ENCODE peak calls at places on chromosome 2, in five cellular contexts. One of them, this sample, is unnamed.

GRCh38 chr2:174362949-174363348 is 28.2 kb downstream of the SP9 start:
- DNase-seq in fibroblast of villous mesenchyme: no peak
- DNase-seq in astrocyte: no peak
- DNase-seq in left ventricle myocardium inferior: no peak
- DNase-seq in hepatocyte: no peak
- DNase-seq in this sample: no peak

GRCh38 chr2:46014911-46015654 is 282.1 kb upstream of the EPAS1 start:
- DNase-seq in hepatocyte: no peak
- DNase-seq in fibroblast of villous mesenchyme: peak
- DNase-seq in astrocyte: peak
- DNase-seq in left ventricle myocardium inferior: no peak
- DNase-seq in this sample: no peak

GRCh38 chr2:203446071-203446481 is 89.0 kb downstream of the RAPH1 start:
- DNase-seq in hepatocyte: no peak
- DNase-seq in astrocyte: peak
- DNase-seq in left ventricle myocardium inferior: no peak
- DNase-seq in fibroblast of villous mesenchyme: peak
- DNase-seq in this sample: no peak

GRCh38 chr2:70887550-70888229 is 48.0 kb upstream of the ATP6V1B1 start:
- DNase-seq in fibroblast of villous mesenchyme: no peak
- DNase-seq in left ventricle myocardium inferior: no peak
- DNase-seq in astrocyte: no peak
- DNase-seq in hepatocyte: peak
- DNase-seq in this sample: peak

GRCh38 chr2:79327460-79327859 is 167.9 kb upstream of the REG3A start:
- DNase-seq in astrocyte: no peak
- DNase-seq in fibroblast of villous mesenchyme: no peak
- DNase-seq in left ventricle myocardium inferior: no peak
- DNase-seq in hepatocyte: no peak
- DNase-seq in this sample: no peak

GRCh38 chr2:175621847-175622246 is 380.2 kb downstream of the LNPK start:
- DNase-seq in astrocyte: no peak
- DNase-seq in left ventricle myocardium inferior: no peak
- DNase-seq in hepatocyte: no peak
- DNase-seq in fibroblast of villous mesenchyme: no peak
- DNase-seq in this sample: no peak

GRCh38 chr2:1816414-1816911 is 72.1 kb upstream of the PXDN start:
- DNase-seq in hepatocyte: no peak
- DNase-seq in astrocyte: peak
- DNase-seq in fibroblast of villous mesenchyme: peak
- DNase-seq in left ventricle myocardium inferior: peak
- DNase-seq in this sample: peak

GRCh38 chr2:164661349-164661748 is 40.1 kb upstream of the GRB14 start:
- DNase-seq in astrocyte: peak
- DNase-seq in fibroblast of villous mesenchyme: peak
- DNase-seq in left ventricle myocardium inferior: no peak
- DNase-seq in hepatocyte: no peak
- DNase-seq in this sample: no peak

GRCh38 chr2:155223781-155224406 is 525.4 kb downstream of the KCNJ3 start:
- DNase-seq in left ventricle myocardium inferior: no peak
- DNase-seq in fibroblast of villous mesenchyme: peak
- DNase-seq in hepatocyte: peak
- DNase-seq in astrocyte: no peak
- DNase-seq in this sample: no peak

GRCh38 chr2:184877909-184878308 is 279.6 kb downstream of the ZNF804A start:
- DNase-seq in hepatocyte: no peak
- DNase-seq in astrocyte: peak
- DNase-seq in left ventricle myocardium inferior: no peak
- DNase-seq in fibroblast of villous mesenchyme: no peak
- DNase-seq in this sample: no peak

GRCh38 chr2:118065015-118065666 is 23.1 kb upstream of the INSIG2 start:
- DNase-seq in astrocyte: no peak
- DNase-seq in hepatocyte: no peak
- DNase-seq in left ventricle myocardium inferior: no peak
- DNase-seq in fibroblast of villous mesenchyme: no peak
- DNase-seq in this sample: no peak

GRCh38 chr2:54226224-54226623 is 29.8 kb downstream of the TSPYL6 start:
- DNase-seq in astrocyte: no peak
- DNase-seq in left ventricle myocardium inferior: no peak
- DNase-seq in fibroblast of villous mesenchyme: no peak
- DNase-seq in hepatocyte: no peak
- DNase-seq in this sample: no peak

GRCh38 chr2:64987001-64987962 is 1.9 kb upstream of the SLC1A4 start:
- DNase-seq in astrocyte: peak
- DNase-seq in left ventricle myocardium inferior: no peak
- DNase-seq in hepatocyte: no peak
- DNase-seq in fibroblast of villous mesenchyme: peak
- DNase-seq in this sample: no peak

GRCh38 chr2:72222829-72223564 is 75.3 kb upstream of the CYP26B1 start:
- DNase-seq in fibroblast of villous mesenchyme: peak
- DNase-seq in astrocyte: peak
- DNase-seq in left ventricle myocardium inferior: no peak
- DNase-seq in hepatocyte: no peak
- DNase-seq in this sample: no peak

GRCh38 chr2:69054431-69054830 is 41.5 kb downstream of the ANTXR1 start:
- DNase-seq in astrocyte: peak
- DNase-seq in hepatocyte: no peak
- DNase-seq in left ventricle myocardium inferior: no peak
- DNase-seq in fibroblast of villous mesenchyme: peak
- DNase-seq in this sample: no peak

GRCh38 chr2:165969227-165969626 is 15.7 kb upstream of the TTC21B start:
- DNase-seq in hepatocyte: no peak
- DNase-seq in fibroblast of villous mesenchyme: no peak
- DNase-seq in astrocyte: no peak
- DNase-seq in left ventricle myocardium inferior: no peak
- DNase-seq in this sample: no peak

GRCh38 chr2:209560911-209561310 is 137.1 kb downstream of the MAP2 start:
- DNase-seq in hepatocyte: no peak
- DNase-seq in fibroblast of villous mesenchyme: no peak
- DNase-seq in astrocyte: no peak
- DNase-seq in left ventricle myocardium inferior: no peak
- DNase-seq in this sample: no peak

GRCh38 chr2:112622528-112622849 is 23.2 kb upstream of the SLC20A1 start:
- DNase-seq in astrocyte: peak
- DNase-seq in hepatocyte: peak
- DNase-seq in left ventricle myocardium inferior: no peak
- DNase-seq in fibroblast of villous mesenchyme: peak
- DNase-seq in this sample: no peak

GRCh38 chr2:174971868-174972781 is 33.1 kb downstream of the CHN1 start:
- DNase-seq in left ventricle myocardium inferior: no peak
- DNase-seq in fibroblast of villous mesenchyme: peak
- DNase-seq in astrocyte: peak
- DNase-seq in hepatocyte: peak
- DNase-seq in this sample: no peak

GRCh38 chr2:98807221-98807620 is 76.3 kb upstream of the MGAT4A start:
- DNase-seq in fibroblast of villous mesenchyme: no peak
- DNase-seq in hepatocyte: no peak
- DNase-seq in left ventricle myocardium inferior: no peak
- DNase-seq in astrocyte: no peak
- DNase-seq in this sample: no peak

GRCh38 chr2:7450188-7451156 is 533.3 kb downstream of the RNF144A start:
- DNase-seq in left ventricle myocardium inferior: no peak
- DNase-seq in astrocyte: no peak
- DNase-seq in fibroblast of villous mesenchyme: no peak
- DNase-seq in hepatocyte: no peak
- DNase-seq in this sample: no peak

GRCh38 chr2:237232166-237232565 is 146.5 kb downstream of the COPS8 start:
- DNase-seq in astrocyte: no peak
- DNase-seq in fibroblast of villous mesenchyme: no peak
- DNase-seq in hepatocyte: no peak
- DNase-seq in left ventricle myocardium inferior: no peak
- DNase-seq in this sample: no peak

DNA sequence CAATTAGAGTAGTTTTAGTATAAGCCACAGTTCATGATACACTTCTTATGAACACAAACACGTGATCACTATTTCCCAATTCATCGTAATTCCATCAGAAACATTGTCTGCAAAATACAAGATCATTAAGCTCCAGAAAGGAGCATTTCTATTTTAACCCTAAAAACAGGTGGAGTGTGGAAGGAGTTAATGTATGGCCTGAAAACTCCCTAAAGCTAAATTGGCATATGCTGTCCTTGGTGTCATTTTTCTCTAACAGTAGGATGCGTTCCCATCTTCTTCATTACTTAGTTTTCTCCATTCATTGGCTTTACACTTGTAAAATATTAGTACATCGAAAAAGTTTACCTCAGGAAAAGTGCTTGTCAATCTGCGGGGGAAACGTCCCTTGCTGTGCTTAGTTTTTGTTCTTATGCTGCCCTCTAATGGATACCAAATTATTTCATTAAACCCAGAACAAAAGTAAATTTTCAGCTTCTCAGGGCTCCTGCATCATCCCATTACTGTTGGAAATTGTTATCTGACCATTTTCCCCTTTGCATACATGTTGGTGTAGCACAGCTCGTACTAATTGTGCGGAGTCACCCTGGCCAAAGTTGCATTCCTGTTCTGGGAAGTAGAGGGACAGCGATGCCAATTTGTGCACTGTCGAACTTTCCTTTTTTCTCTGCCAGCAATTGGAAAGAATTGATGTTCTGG is 153.4 kb downstream of the GPD2 start:
- DNase-seq in astrocyte: peak
- DNase-seq in hepatocyte: peak
- DNase-seq in left ventricle myocardium inferior: no peak
- DNase-seq in fibroblast of villous mesenchyme: peak
- DNase-seq in this sample: no peak
- TF ChIP-seq CTCF in astrocyte: peak
- TF ChIP-seq CTCF in hepatocyte: peak
- TF ChIP-seq CTCF in left ventricle myocardium inferior: peak
- TF ChIP-seq CTCF in fibroblast of villous mesenchyme: peak
- TF ChIP-seq CTCF in this sample: no peak

DNA sequence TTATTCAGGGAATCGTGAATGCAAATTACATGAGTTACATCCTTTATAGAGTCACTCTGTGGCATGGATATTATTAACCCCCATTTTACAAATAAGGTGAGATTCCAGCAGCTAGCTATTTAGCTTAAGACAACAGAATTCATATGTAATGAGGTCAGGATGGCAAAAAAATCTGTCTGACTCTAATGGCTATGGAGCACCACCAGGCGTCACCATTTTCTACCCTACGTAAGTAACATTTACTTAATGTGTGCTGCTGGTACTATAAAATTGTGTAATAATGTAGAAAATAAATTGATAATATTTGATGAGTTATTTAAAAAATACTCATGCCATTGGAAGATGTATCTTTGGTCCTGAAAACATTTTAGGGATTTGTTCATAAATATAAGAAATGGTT is 2040.1 kb upstream of the LRRTM1 start:
- DNase-seq in left ventricle myocardium inferior: no peak
- DNase-seq in fibroblast of villous mesenchyme: no peak
- DNase-seq in astrocyte: no peak
- DNase-seq in hepatocyte: peak
- DNase-seq in this sample: no peak
- TF ChIP-seq CTCF in left ventricle myocardium inferior: peak
- TF ChIP-seq CTCF in fibroblast of villous mesenchyme: no peak
- TF ChIP-seq CTCF in astrocyte: no peak
- TF ChIP-seq CTCF in hepatocyte: peak
- TF ChIP-seq CTCF in this sample: no peak

GRCh38 chr2:33782395-33783239 is 183.5 kb upstream of the FAM98A start:
- DNase-seq in fibroblast of villous mesenchyme: no peak
- DNase-seq in hepatocyte: no peak
- DNase-seq in astrocyte: no peak
- DNase-seq in left ventricle myocardium inferior: no peak
- DNase-seq in this sample: no peak
- TF ChIP-seq CTCF in fibroblast of villous mesenchyme: no peak
- TF ChIP-seq CTCF in hepatocyte: no peak
- TF ChIP-seq CTCF in astrocyte: no peak
- TF ChIP-seq CTCF in left ventricle myocardium inferior: peak
- TF ChIP-seq CTCF in this sample: no peak

GRCh38 chr2:26615336-26616031 is 25.7 kb downstream of the CIB4 start:
- DNase-seq in fibroblast of villous mesenchyme: no peak
- DNase-seq in astrocyte: no peak
- DNase-seq in hepatocyte: no peak
- DNase-seq in left ventricle myocardium inferior: no peak
- DNase-seq in this sample: no peak
- TF ChIP-seq CTCF in fibroblast of villous mesenchyme: peak
- TF ChIP-seq CTCF in astrocyte: no peak
- TF ChIP-seq CTCF in hepatocyte: no peak
- TF ChIP-seq CTCF in left ventricle myocardium inferior: no peak
- TF ChIP-seq CTCF in this sample: no peak

GRCh38 chr2:189347540-189347939 is 93.7 kb upstream of the WDR75 start:
- DNase-seq in left ventricle myocardium inferior: no peak
- DNase-seq in hepatocyte: peak
- DNase-seq in astrocyte: peak
- DNase-seq in fibroblast of villous mesenchyme: peak
- DNase-seq in this sample: peak
- TF ChIP-seq CTCF in left ventricle myocardium inferior: no peak
- TF ChIP-seq CTCF in hepatocyte: peak
- TF ChIP-seq CTCF in astrocyte: peak
- TF ChIP-seq CTCF in fibroblast of villous mesenchyme: peak
- TF ChIP-seq CTCF in this sample: peak

GRCh38 chr2:114113527-114113926 is 223.6 kb downstream of the ACTR3 start:
- DNase-seq in fibroblast of villous mesenchyme: no peak
- DNase-seq in astrocyte: no peak
- DNase-seq in hepatocyte: no peak
- DNase-seq in left ventricle myocardium inferior: no peak
- DNase-seq in this sample: no peak
- TF ChIP-seq CTCF in fibroblast of villous mesenchyme: no peak
- TF ChIP-seq CTCF in astrocyte: no peak
- TF ChIP-seq CTCF in hepatocyte: no peak
- TF ChIP-seq CTCF in left ventricle myocardium inferior: no peak
- TF ChIP-seq CTCF in this sample: no peak

DNA sequence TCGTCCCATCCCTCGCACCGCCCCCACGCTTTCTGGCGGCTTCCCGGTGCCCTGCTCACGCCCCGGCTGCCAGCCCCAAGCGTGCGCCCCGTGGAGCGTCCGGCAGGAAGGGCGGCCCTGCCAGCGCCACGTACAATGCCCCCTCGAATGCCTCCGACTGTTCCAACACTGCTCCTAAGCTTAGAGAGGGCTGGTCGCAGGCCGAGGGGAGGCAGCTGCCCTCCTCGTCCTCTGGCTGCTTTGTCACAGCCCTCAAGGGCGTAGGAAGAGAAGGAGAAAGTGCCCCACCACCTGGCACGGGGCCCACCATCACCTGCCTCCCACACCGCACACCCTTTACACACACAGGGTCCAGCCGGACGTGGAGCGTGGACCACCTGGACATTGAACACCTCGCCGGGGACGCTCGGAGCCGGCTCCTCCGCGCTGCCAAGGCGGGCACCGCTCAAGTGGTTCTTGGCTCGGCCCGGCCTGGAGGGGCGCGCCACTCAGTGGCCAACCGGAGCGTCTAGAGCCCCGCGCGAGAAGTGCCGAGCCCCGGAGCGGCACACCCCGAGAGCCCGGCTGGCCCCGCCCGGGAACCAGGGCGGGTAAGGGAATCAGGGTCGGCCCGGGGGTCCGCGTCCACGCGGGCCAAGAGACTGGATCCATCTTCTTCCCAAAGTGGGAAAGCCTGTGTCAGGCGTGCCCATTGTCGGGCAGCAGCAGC is 830 bp downstream of the DNER start:
- DNase-seq in left ventricle myocardium inferior: no peak
- DNase-seq in fibroblast of villous mesenchyme: no peak
- DNase-seq in hepatocyte: peak
- DNase-seq in astrocyte: no peak
- DNase-seq in this sample: no peak
- TF ChIP-seq CTCF in left ventricle myocardium inferior: no peak
- TF ChIP-seq CTCF in fibroblast of villous mesenchyme: no peak
- TF ChIP-seq CTCF in hepatocyte: no peak
- TF ChIP-seq CTCF in astrocyte: no peak
- TF ChIP-seq CTCF in this sample: no peak

This sample was measured in right atrium auricular region.